ENCODE peak calls at places on chromosome 5, in five cellular contexts. C is stomach, V is GM12878, Q is breast epithelium, B is body of pancreas. W is an unnamed sample.

GRCh38 chr5:657570-657969 is 35.6 kb downstream of the TPPP start:
- DNase-seq in C (no peak), V (no peak), Q (peak), B (no peak), W (no peak)

GRCh38 chr5:125266106-125266505 is 519.7 kb upstream of the ZNF608 start:
- DNase-seq in C (no peak), V (no peak), Q (no peak), B (no peak), W (no peak)

GRCh38 chr5:53392073-53392472 is 88.4 kb upstream of the FST start:
- DNase-seq in C (no peak), V (no peak), Q (no peak), B (no peak), W (no peak)

GRCh38 chr5:50365615-50366251 is 75.4 kb downstream of the EMB start:
- DNase-seq in C (no peak), V (no peak), Q (no peak), B (no peak), W (no peak)

GRCh38 chr5:180102636-180103035 is 31.1 kb upstream of the RNF130 start:
- DNase-seq in C (no peak), V (no peak), Q (no peak), B (no peak), W (no peak)

GRCh38 chr5:125564336-125564975 is 818.0 kb upstream of the ZNF608 start:
- DNase-seq in C (no peak), V (no peak), Q (no peak), B (no peak), W (no peak)

GRCh38 chr5:67350600-67351315 is 154.2 kb upstream of the CD180 start:
- DNase-seq in C (no peak), V (no peak), Q (no peak), B (no peak), W (no peak)

GRCh38 chr5:51860532-51861018 is 477.3 kb downstream of the ISL1 start:
- DNase-seq in C (no peak), V (no peak), Q (no peak), B (no peak), W (no peak)

GRCh38 chr5:149735066-149735465 is 5.0 kb downstream of the PPARGC1B start:
- DNase-seq in C (no peak), V (no peak), Q (no peak), B (no peak), W (no peak)

GRCh38 chr5:74641014-74641777 is 668 bp upstream of the ENC1 start:
- DNase-seq in C (peak), V (no peak), Q (peak), B (peak), W (peak)
- TF ChIP-seq POLR2A in C (no peak), V (no peak), Q (no peak), B (no peak), W (no peak)

DNA sequence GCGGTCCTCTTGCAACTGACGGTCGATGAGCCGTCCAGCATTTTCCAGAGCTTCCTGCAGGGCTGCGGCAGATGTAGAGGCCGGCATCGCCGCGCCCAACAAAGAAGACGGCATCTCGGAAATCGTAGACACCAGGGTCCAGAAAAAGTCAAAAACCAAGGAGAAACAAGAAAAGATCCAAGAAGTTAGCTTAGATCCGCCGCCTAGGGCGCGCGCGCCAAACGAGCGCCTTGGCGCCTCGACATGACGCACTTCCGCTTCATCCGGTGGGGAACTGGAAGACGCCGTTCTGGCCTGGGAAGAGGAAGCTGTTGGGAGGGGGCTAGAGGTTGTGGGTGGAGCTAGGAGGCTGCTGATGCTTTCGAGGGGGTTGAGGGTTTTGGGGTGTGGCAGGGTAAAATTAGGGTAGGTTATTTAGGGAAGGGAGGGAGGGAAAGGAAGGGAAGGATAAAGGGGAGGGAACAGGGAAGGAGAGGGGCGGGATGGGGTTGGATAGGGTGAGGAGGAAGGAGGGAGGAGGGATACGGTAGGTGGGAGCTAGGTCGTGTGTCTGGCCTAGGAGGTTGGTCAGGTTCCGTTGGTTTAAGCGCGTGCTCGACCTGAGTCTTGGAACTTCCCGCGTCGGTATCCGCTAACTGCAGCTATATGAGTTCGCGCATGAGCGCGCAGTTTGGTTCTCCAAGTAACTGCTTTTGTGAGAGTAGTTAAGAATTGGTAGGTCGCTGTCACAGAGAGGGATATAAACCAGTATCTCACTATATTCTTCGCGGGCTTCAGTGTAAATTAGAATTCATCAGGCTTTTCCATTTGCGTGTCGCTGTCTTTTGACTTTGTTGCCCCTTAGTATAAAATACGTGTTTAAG is at the start of gene NUP155:
- DNase-seq in C (peak), V (peak), Q (peak), B (peak), W (peak)
- TF ChIP-seq POLR2A in C (peak), V (peak), Q (peak), B (no peak), W (no peak)

DNA sequence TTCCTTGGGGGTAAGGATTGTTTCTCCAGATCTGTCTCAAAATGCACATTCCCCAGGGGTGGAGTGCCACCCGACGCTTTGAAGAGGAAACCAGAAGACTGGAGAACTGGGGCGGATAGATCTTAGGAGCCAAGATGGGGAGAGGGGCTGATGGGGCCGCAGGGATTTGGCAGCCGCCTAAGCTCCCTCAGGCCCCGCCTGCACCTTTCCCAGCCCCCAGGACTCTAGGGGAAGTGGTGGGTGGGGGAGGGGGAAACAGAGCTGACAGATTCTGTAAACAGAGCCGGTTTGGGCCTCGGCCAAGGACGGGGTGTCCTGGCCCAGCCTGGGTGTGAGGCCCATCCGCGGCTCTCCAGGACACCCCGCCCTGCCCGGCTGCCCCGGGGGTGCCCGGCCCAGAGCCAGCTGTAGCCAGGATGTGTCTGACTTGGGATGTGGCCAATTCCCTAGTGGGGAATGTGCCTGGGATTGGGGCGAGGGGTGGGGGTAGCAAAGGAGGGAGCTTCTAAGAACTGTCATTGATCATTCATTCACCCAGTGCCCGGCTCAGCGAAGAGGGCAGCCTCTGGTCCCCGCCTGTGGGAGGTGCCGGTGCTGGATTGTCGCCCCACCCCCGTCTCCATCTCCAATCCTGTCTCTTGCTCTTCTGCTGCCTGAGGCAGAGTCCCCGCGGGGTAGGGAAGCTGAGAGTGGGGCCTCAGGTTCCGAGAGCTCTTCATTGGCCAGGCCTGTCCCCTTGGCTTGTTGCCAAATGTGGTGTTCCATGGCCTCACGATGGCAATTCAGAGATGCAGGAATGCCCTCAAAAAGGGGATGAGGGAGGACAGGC is 54.8 kb upstream of the CDKN2AIPNL start:
- DNase-seq in C (peak), V (no peak), Q (peak), B (peak), W (peak)
- TF ChIP-seq POLR2A in C (no peak), V (no peak), Q (no peak), B (no peak), W (no peak)

DNA sequence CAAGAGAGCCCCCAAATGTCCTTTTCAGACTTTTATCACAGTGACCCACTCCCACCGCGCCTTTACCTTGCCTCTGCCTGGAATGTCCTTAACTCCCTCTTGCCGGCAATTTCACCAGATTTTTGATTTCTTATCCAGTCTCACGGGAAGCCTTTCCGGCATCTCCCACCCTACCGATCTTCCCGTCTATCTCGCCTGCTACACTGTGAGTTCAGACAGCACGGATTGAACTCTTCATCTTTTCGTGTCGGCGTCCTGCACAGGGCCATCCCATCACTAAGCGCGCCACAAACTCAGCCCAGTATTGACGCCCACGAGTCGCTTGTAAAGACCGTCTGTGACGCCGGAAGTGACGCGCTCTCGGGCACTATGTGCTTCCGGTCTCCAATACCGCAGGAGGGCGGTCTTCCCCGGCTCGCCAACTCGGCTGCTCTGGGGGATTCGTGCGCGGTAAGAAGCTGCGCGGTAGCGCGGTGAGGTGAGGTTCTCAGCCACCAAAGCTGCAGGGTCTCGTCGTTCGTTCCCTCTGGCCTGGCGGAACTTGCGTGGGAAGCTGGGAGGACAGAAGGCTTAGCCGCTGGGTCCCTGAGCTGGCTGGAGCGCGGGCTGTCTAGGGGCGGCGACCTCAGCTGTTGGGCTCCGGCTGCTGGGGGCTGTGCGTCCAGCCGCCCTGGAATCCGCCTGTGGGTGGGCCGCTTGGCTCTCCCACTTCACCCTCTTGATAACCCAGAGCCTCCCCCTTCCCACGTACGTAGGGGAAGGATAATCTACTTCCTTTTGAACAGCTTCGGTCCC is at the start of gene ZCCHC9:
- DNase-seq in C (peak), V (peak), Q (peak), B (peak), W (peak)
- TF ChIP-seq POLR2A in C (peak), V (peak), Q (peak), B (peak), W (peak)

GRCh38 chr5:142170254-142170953 is 61.8 kb downstream of the NDFIP1 start:
- DNase-seq in C (no peak), V (no peak), Q (no peak), B (no peak), W (no peak)

GRCh38 chr5:142168365-142168764 is 59.8 kb downstream of the NDFIP1 start:
- DNase-seq in C (no peak), V (no peak), Q (no peak), B (no peak), W (no peak)

GRCh38 chr5:142167458-142167857 is 58.9 kb downstream of the NDFIP1 start:
- DNase-seq in C (no peak), V (no peak), Q (no peak), B (no peak), W (no peak)

GRCh38 chr5:142175039-142175438 is 66.5 kb downstream of the NDFIP1 start:
- DNase-seq in C (no peak), V (no peak), Q (no peak), B (no peak), W (no peak)

DNA sequence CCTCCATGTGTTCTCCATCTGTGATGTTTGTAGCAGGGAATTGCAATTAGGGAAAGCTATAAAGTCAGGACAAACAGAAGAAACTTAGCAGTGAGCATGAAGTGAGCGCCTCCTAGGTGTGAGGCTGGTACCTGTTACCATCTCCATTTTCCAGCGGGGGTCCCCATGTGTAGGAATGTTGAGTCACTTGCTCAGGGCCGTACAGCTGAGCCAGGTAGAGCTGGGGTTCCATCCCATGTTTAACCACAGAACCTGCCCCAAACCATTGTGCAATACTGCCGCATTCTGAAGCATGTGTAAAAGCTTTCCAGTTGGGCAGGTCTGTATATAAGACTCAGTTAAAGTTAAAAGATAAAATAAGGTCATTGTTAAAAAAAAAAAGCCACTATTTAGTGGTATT is 62.7 kb downstream of the NDFIP1 start:
- DNase-seq in C (no peak), V (no peak), Q (no peak), B (no peak), W (no peak)
- TF ChIP-seq POLR2A in C (no peak), V (no peak), Q (no peak), B (no peak), W (no peak)

DNA sequence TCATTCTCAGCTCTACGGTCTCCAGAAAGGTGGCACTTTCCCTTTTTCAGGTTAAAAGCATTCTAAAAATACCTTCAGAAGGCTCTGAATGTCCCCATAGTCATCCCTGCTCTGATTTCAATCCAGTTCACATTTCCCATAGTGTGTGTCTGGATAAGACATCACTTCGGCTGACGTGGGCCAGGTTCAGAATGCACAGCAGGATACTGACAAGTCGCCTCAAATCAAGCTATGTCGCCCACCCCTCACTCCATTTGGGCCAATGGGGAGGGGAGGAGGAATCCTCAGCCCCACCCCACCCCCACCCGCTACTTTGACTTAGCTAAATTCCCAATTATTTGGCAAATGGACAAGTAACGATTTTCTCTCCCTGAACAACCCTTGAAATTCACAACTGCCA is 148.0 kb downstream of the SLIT3 start:
- DNase-seq in C (no peak), V (no peak), Q (no peak), B (no peak), W (no peak)
- TF ChIP-seq POLR2A in C (no peak), V (no peak), Q (no peak), B (no peak), W (no peak)

GRCh38 chr5:142326480-142326938 is 1.7 kb upstream of the SPRY4 start:
- DNase-seq in C (no peak), V (no peak), Q (no peak), B (no peak), W (no peak)
- TF ChIP-seq POLR2A in C (no peak), V (no peak), Q (no peak), B (no peak), W (no peak)

DNA sequence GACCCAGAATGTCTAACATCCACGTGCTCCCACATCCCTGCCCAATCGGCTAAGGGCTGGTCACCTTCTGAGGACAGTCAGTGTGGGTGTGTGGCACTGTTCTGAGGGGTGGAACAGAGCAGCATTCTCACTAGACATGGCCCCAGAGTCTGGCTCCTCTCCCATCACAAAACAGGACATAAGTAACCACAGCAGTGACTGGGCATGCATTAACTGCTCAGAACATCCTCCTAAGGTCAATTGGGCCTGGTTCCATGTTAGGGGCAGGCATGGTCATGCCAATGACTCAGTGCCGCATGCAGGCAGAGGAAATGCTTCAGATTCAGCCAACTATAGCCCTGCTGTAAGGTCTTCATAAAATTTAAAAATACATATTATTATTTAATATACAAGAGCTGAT is 12.9 kb downstream of the MACROH2A1 start:
- DNase-seq in C (no peak), V (no peak), Q (no peak), B (no peak), W (no peak)
- TF ChIP-seq POLR2A in C (no peak), V (no peak), Q (no peak), B (no peak), W (no peak)

GRCh38 chr5:132418876-132419275 is 49.4 kb downstream of the SLC22A5 start:
- DNase-seq in C (no peak), V (no peak), Q (no peak), B (no peak), W (no peak)

GRCh38 chr5:132417889-132418432 is 48.5 kb downstream of the SLC22A5 start:
- DNase-seq in C (no peak), V (no peak), Q (no peak), B (no peak), W (no peak)

GRCh38 chr5:132416306-132417009 is 46.9 kb downstream of the SLC22A5 start:
- DNase-seq in C (no peak), V (no peak), Q (no peak), B (no peak), W (no peak)

GRCh38 chr5:132417461-132417860 is 48.0 kb downstream of the SLC22A5 start:
- DNase-seq in C (no peak), V (no peak), Q (no peak), B (no peak), W (no peak)

GRCh38 chr5:132417010-132417439 is 47.5 kb downstream of the SLC22A5 start:
- DNase-seq in C (no peak), V (no peak), Q (no peak), B (no peak), W (no peak)
- TF ChIP-seq POLR2A in C (no peak), V (no peak), Q (no peak), B (no peak), W (no peak)

DNA sequence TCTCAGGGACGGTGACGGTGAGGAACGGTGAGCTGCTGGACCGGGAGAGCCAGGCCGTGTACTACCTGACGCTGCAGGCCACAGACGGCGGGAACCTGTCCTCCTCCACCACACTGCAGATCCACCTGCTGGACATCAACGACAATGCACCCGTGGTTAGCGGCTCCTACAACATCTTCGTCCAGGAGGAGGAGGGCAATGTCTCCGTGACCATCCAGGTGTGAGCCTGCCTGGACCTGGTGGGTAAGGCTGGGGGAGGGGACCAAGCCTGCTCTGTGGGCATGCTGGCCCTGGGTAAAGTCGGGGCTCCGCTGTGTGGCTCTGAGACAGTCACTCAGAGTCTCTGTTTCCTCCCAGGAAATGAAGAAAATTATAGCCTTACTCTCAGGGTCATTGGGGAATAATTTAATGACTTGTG is 29.3 kb downstream of the CDHR2 start:
- DNase-seq in C (peak), V (no peak), Q (peak), B (peak), W (peak)
- TF ChIP-seq POLR2A in C (no peak), V (no peak), Q (no peak), B (no peak), W (no peak)